ENCODE peak calls at places on chromosome 10, in seven cellular contexts. One of them, this sample, is unnamed.

GRCh38 chr10:23695825-23696420 is 257.0 kb downstream of the OTUD1 start:
- DNase-seq in fibroblast of mammary gland: no peak
- DNase-seq in AG09309: no peak
- DNase-seq in lower leg skin: no peak
- DNase-seq in adrenal gland: no peak
- DNase-seq in CD8-positive, alpha-beta T cell: no peak
- DNase-seq in epithelial cell of esophagus: no peak
- DNase-seq in this sample: no peak

GRCh38 chr10:323651-324293 is 188.5 kb downstream of the ZMYND11 start:
- DNase-seq in fibroblast of mammary gland: peak
- DNase-seq in AG09309: peak
- DNase-seq in adrenal gland: peak
- DNase-seq in lower leg skin: peak
- DNase-seq in CD8-positive, alpha-beta T cell: peak
- DNase-seq in epithelial cell of esophagus: peak
- DNase-seq in this sample: peak

GRCh38 chr10:3801558-3802192 is 16.7 kb upstream of the KLF6 start:
- DNase-seq in adrenal gland: no peak
- DNase-seq in epithelial cell of esophagus: no peak
- DNase-seq in CD8-positive, alpha-beta T cell: no peak
- DNase-seq in lower leg skin: no peak
- DNase-seq in AG09309: no peak
- DNase-seq in fibroblast of mammary gland: no peak
- DNase-seq in this sample: no peak

GRCh38 chr10:50508315-50509051 is 115.3 kb downstream of the SGMS1 start:
- DNase-seq in CD8-positive, alpha-beta T cell: peak
- DNase-seq in epithelial cell of esophagus: no peak
- DNase-seq in AG09309: no peak
- DNase-seq in fibroblast of mammary gland: no peak
- DNase-seq in adrenal gland: no peak
- DNase-seq in lower leg skin: no peak
- DNase-seq in this sample: no peak

GRCh38 chr10:1465421-1465902 is 271.9 kb downstream of the ADARB2 start:
- DNase-seq in lower leg skin: no peak
- DNase-seq in fibroblast of mammary gland: no peak
- DNase-seq in AG09309: no peak
- DNase-seq in adrenal gland: no peak
- DNase-seq in CD8-positive, alpha-beta T cell: no peak
- DNase-seq in epithelial cell of esophagus: peak
- DNase-seq in this sample: peak

GRCh38 chr10:90418869-90419652 is 438.8 kb downstream of the HTR7 start:
- DNase-seq in adrenal gland: no peak
- DNase-seq in lower leg skin: no peak
- DNase-seq in CD8-positive, alpha-beta T cell: no peak
- DNase-seq in fibroblast of mammary gland: peak
- DNase-seq in epithelial cell of esophagus: peak
- DNase-seq in AG09309: peak
- DNase-seq in this sample: peak

GRCh38 chr10:110840923-110841428 is 30.8 kb upstream of the PDCD4 start:
- DNase-seq in AG09309: no peak
- DNase-seq in epithelial cell of esophagus: no peak
- DNase-seq in fibroblast of mammary gland: no peak
- DNase-seq in lower leg skin: no peak
- DNase-seq in CD8-positive, alpha-beta T cell: no peak
- DNase-seq in adrenal gland: no peak
- DNase-seq in this sample: no peak

GRCh38 chr10:84214612-84215235 is 10.6 kb downstream of the LRIT2 start:
- DNase-seq in adrenal gland: no peak
- DNase-seq in lower leg skin: no peak
- DNase-seq in AG09309: no peak
- DNase-seq in epithelial cell of esophagus: peak
- DNase-seq in fibroblast of mammary gland: no peak
- DNase-seq in CD8-positive, alpha-beta T cell: peak
- DNase-seq in this sample: peak

GRCh38 chr10:122962405-122962804 is 8.4 kb upstream of the C10orf88 start:
- DNase-seq in lower leg skin: no peak
- DNase-seq in adrenal gland: no peak
- DNase-seq in fibroblast of mammary gland: no peak
- DNase-seq in epithelial cell of esophagus: no peak
- DNase-seq in CD8-positive, alpha-beta T cell: no peak
- DNase-seq in AG09309: no peak
- DNase-seq in this sample: no peak

DNA sequence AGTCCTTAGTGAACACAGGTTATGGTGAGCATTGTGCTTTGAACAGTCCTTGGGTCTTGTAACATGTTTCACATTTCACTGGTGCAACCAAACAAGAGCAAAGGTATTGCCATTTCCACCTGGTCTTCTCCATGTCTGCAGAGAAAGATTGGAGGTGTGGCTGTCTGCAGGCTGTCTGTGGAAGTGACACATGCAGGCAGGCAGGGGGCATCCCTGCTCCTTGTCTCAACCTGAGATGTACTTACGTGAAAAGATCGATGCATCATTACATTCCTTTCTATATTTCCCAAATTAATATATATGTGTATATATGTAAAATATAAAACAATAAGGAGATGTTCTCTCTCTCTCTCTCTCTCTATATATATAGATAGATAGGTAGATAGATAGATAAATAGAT is 54.3 kb downstream of the LRRC18 start:
- DNase-seq in AG09309: no peak
- DNase-seq in CD8-positive, alpha-beta T cell: no peak
- DNase-seq in lower leg skin: peak
- DNase-seq in epithelial cell of esophagus: peak
- DNase-seq in fibroblast of mammary gland: peak
- DNase-seq in adrenal gland: no peak
- DNase-seq in this sample: peak
- TF ChIP-seq CTCF in AG09309: peak
- TF ChIP-seq CTCF in CD8-positive, alpha-beta T cell: no peak
- TF ChIP-seq CTCF in lower leg skin: no peak
- TF ChIP-seq CTCF in epithelial cell of esophagus: peak
- TF ChIP-seq CTCF in fibroblast of mammary gland: peak
- TF ChIP-seq CTCF in adrenal gland: peak
- TF ChIP-seq CTCF in this sample: peak

GRCh38 chr10:35640474-35640873 is 1.6 kb downstream of the FZD8 start:
- DNase-seq in epithelial cell of esophagus: peak
- DNase-seq in adrenal gland: peak
- DNase-seq in fibroblast of mammary gland: peak
- DNase-seq in CD8-positive, alpha-beta T cell: no peak
- DNase-seq in lower leg skin: peak
- DNase-seq in AG09309: no peak
- DNase-seq in this sample: peak

GRCh38 chr10:35640951-35641429 is 1.1 kb downstream of the FZD8 start:
- DNase-seq in epithelial cell of esophagus: peak
- DNase-seq in AG09309: peak
- DNase-seq in adrenal gland: peak
- DNase-seq in CD8-positive, alpha-beta T cell: no peak
- DNase-seq in lower leg skin: peak
- DNase-seq in fibroblast of mammary gland: peak
- DNase-seq in this sample: peak

GRCh38 chr10:35639021-35639521 is 3.0 kb downstream of the FZD8 start:
- DNase-seq in adrenal gland: no peak
- DNase-seq in AG09309: no peak
- DNase-seq in lower leg skin: no peak
- DNase-seq in CD8-positive, alpha-beta T cell: no peak
- DNase-seq in fibroblast of mammary gland: no peak
- DNase-seq in epithelial cell of esophagus: no peak
- DNase-seq in this sample: no peak

GRCh38 chr10:35638116-35638515 is 4.0 kb downstream of the FZD8 start:
- DNase-seq in fibroblast of mammary gland: no peak
- DNase-seq in epithelial cell of esophagus: no peak
- DNase-seq in AG09309: no peak
- DNase-seq in adrenal gland: no peak
- DNase-seq in lower leg skin: no peak
- DNase-seq in CD8-positive, alpha-beta T cell: no peak
- DNase-seq in this sample: no peak

DNA sequence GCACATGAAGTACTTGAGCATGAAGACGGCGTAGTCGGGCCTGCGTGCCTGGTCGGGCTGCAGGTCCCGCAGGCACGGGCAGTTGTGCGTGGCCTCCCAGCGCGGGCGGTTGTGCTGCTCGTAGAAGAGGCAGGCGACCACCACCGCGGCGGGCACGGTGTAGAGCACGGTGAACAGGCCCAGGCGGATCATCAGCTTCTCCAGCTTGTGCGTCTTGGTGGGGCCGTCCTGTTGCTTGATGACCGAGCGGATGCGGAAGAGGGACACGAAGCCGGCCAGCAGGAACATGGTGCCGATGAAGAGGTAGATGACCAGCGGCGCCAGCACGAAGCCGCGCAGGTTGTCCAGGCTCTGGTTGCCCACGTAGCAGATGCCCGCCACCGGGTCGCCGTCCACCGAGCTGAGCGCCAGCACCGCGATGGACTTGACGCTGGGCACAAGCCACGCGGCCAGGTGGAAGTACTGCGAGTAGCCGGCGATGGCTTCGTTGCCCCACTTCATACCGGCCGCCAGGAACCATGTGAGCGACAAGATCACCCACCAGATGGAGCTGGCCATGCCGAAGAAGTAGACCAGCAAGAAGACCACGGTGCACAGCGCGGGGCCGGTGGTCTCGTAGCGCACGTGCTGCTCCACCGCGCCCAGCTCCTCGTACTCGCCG is 2.3 kb downstream of the FZD8 start:
- DNase-seq in lower leg skin: no peak
- DNase-seq in CD8-positive, alpha-beta T cell: no peak
- DNase-seq in epithelial cell of esophagus: peak
- DNase-seq in adrenal gland: peak
- DNase-seq in AG09309: no peak
- DNase-seq in fibroblast of mammary gland: peak
- DNase-seq in this sample: no peak
- H3K4me3 ChIP-seq in lower leg skin: no peak
- H3K4me3 ChIP-seq in CD8-positive, alpha-beta T cell: no peak
- H3K4me3 ChIP-seq in epithelial cell of esophagus: peak
- H3K4me3 ChIP-seq in adrenal gland: peak
- H3K4me3 ChIP-seq in AG09309: peak
- H3K4me3 ChIP-seq in fibroblast of mammary gland: peak
- H3K4me3 ChIP-seq in this sample: peak

GRCh38 chr10:114397651-114398145 is 6.6 kb downstream of the AFAP1L2 start:
- DNase-seq in epithelial cell of esophagus: no peak
- DNase-seq in AG09309: no peak
- DNase-seq in lower leg skin: no peak
- DNase-seq in CD8-positive, alpha-beta T cell: no peak
- DNase-seq in fibroblast of mammary gland: no peak
- DNase-seq in adrenal gland: no peak
- DNase-seq in this sample: no peak
- TF ChIP-seq CTCF in epithelial cell of esophagus: peak
- TF ChIP-seq CTCF in AG09309: no peak
- TF ChIP-seq CTCF in lower leg skin: no peak
- TF ChIP-seq CTCF in CD8-positive, alpha-beta T cell: no peak
- TF ChIP-seq CTCF in fibroblast of mammary gland: no peak
- TF ChIP-seq CTCF in adrenal gland: no peak
- TF ChIP-seq CTCF in this sample: no peak

GRCh38 chr10:89351402-89352038 is 23.7 kb downstream of the IFIT3 start:
- DNase-seq in CD8-positive, alpha-beta T cell: no peak
- DNase-seq in epithelial cell of esophagus: peak
- DNase-seq in AG09309: no peak
- DNase-seq in adrenal gland: no peak
- DNase-seq in lower leg skin: no peak
- DNase-seq in fibroblast of mammary gland: peak
- DNase-seq in this sample: peak

GRCh38 chr10:89348458-89348857 is 20.7 kb downstream of the IFIT3 start:
- DNase-seq in epithelial cell of esophagus: no peak
- DNase-seq in fibroblast of mammary gland: no peak
- DNase-seq in adrenal gland: no peak
- DNase-seq in lower leg skin: no peak
- DNase-seq in AG09309: no peak
- DNase-seq in CD8-positive, alpha-beta T cell: no peak
- DNase-seq in this sample: no peak

GRCh38 chr10:89346264-89346971 is 18.6 kb downstream of the IFIT3 start:
- DNase-seq in lower leg skin: no peak
- DNase-seq in epithelial cell of esophagus: peak
- DNase-seq in adrenal gland: no peak
- DNase-seq in fibroblast of mammary gland: peak
- DNase-seq in AG09309: no peak
- DNase-seq in CD8-positive, alpha-beta T cell: no peak
- DNase-seq in this sample: peak

GRCh38 chr10:89352039-89352597 is 24.3 kb downstream of the IFIT3 start:
- DNase-seq in lower leg skin: no peak
- DNase-seq in AG09309: peak
- DNase-seq in epithelial cell of esophagus: peak
- DNase-seq in fibroblast of mammary gland: peak
- DNase-seq in adrenal gland: peak
- DNase-seq in CD8-positive, alpha-beta T cell: no peak
- DNase-seq in this sample: peak

DNA sequence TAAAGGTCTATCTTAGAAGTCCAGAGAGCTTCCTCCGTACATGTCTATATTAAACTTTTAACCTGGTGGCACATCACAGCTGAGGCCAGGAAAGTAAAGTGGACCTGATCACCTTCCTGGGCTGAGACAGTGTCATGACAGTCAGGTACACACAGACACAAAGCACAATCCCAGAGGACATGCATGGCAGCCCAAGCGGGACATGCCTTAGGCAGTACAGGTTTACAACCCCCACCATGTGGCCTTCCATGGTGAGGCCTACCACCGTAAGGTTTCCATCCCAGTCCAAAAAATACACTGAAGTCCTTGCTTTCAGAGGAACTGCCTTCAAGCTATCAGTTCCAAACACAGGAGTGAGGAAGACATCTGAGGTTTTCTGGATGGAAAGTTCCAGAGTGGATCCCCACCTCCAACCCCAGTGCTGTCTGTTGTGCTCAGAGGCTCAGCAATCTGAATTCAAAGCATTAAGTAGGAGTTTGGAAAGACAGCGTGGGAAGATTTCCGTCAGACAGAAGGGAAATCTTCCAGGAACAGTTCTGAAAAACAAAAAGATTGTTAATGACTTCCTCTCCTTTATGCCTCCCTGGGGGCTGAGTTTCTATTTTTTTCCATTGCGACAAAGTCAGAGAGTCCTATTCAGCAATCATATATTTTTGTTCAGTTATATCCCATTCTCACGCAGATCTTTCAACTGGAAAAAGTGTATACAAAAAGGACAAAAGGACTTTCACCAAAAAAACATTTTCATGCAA is 20.1 kb downstream of the IFIT3 start:
- DNase-seq in lower leg skin: no peak
- DNase-seq in CD8-positive, alpha-beta T cell: no peak
- DNase-seq in epithelial cell of esophagus: no peak
- DNase-seq in AG09309: no peak
- DNase-seq in fibroblast of mammary gland: peak
- DNase-seq in adrenal gland: no peak
- DNase-seq in this sample: no peak
- H3K4me3 ChIP-seq in lower leg skin: no peak
- H3K4me3 ChIP-seq in CD8-positive, alpha-beta T cell: no peak
- H3K4me3 ChIP-seq in epithelial cell of esophagus: no peak
- H3K4me3 ChIP-seq in AG09309: no peak
- H3K4me3 ChIP-seq in fibroblast of mammary gland: no peak
- H3K4me3 ChIP-seq in adrenal gland: no peak
- H3K4me3 ChIP-seq in this sample: no peak

This sample was measured in bronchial epithelial cell.